ENCODE peak calls at places on chromosomes 4 and X, in five cellular contexts. One of them, this sample, is unnamed.

GRCh38 chr4:5366009-5366386 is 314.7 kb downstream of the STK32B start:
- DNase-seq in dorsolateral prefrontal cortex: no peak
- DNase-seq in psoas muscle: no peak
- DNase-seq in AG04450: no peak
- DNase-seq in CD8-positive, alpha-beta T cell: no peak
- DNase-seq in this sample: no peak

GRCh38 chr4:55386073-55386472 is 9.7 kb upstream of the TMEM165 start:
- DNase-seq in dorsolateral prefrontal cortex: no peak
- DNase-seq in CD8-positive, alpha-beta T cell: no peak
- DNase-seq in psoas muscle: no peak
- DNase-seq in AG04450: no peak
- DNase-seq in this sample: peak

GRCh38 chr4:3305610-3306371 is 13.0 kb downstream of the RGS12 start:
- DNase-seq in dorsolateral prefrontal cortex: no peak
- DNase-seq in CD8-positive, alpha-beta T cell: no peak
- DNase-seq in AG04450: no peak
- DNase-seq in psoas muscle: no peak
- DNase-seq in this sample: no peak

GRCh38 chr4:23305026-23305425 is 584.8 kb downstream of the PPARGC1A start:
- DNase-seq in psoas muscle: no peak
- DNase-seq in CD8-positive, alpha-beta T cell: no peak
- DNase-seq in AG04450: no peak
- DNase-seq in dorsolateral prefrontal cortex: no peak
- DNase-seq in this sample: peak

GRCh38 chrX:23554304-23554703 is 113.0 kb upstream of the PRDX4 start:
- DNase-seq in psoas muscle: no peak
- DNase-seq in CD8-positive, alpha-beta T cell: no peak
- DNase-seq in dorsolateral prefrontal cortex: no peak
- DNase-seq in AG04450: peak
- DNase-seq in this sample: peak

GRCh38 chr4:111678466-111678865 is 466.8 kb upstream of the FAM241A start:
- DNase-seq in AG04450: no peak
- DNase-seq in CD8-positive, alpha-beta T cell: no peak
- DNase-seq in psoas muscle: no peak
- DNase-seq in dorsolateral prefrontal cortex: no peak
- DNase-seq in this sample: peak

GRCh38 chr4:25104561-25104960 is 55.7 kb downstream of the SEPSECS start:
- DNase-seq in psoas muscle: no peak
- DNase-seq in CD8-positive, alpha-beta T cell: no peak
- DNase-seq in AG04450: no peak
- DNase-seq in dorsolateral prefrontal cortex: no peak
- DNase-seq in this sample: no peak

GRCh38 chrX:112896051-112896450 is 55.4 kb upstream of the AMOT start:
- DNase-seq in AG04450: no peak
- DNase-seq in CD8-positive, alpha-beta T cell: no peak
- DNase-seq in psoas muscle: no peak
- DNase-seq in dorsolateral prefrontal cortex: no peak
- DNase-seq in this sample: no peak

GRCh38 chrX:131792356-131792749 is 230.7 kb upstream of the STK26 start:
- DNase-seq in AG04450: no peak
- DNase-seq in psoas muscle: peak
- DNase-seq in CD8-positive, alpha-beta T cell: no peak
- DNase-seq in dorsolateral prefrontal cortex: peak
- DNase-seq in this sample: peak

GRCh38 chr4:100294356-100294755 is 104.1 kb upstream of the DDIT4L start:
- DNase-seq in CD8-positive, alpha-beta T cell: no peak
- DNase-seq in psoas muscle: no peak
- DNase-seq in dorsolateral prefrontal cortex: no peak
- DNase-seq in AG04450: no peak
- DNase-seq in this sample: peak

GRCh38 chr4:183140911-183141320 is 41.9 kb downstream of the WWC2 start:
- DNase-seq in CD8-positive, alpha-beta T cell: no peak
- DNase-seq in dorsolateral prefrontal cortex: no peak
- DNase-seq in psoas muscle: no peak
- DNase-seq in AG04450: no peak
- DNase-seq in this sample: peak

GRCh38 chr4:183139058-183139740 is 40.1 kb downstream of the WWC2 start:
- DNase-seq in psoas muscle: no peak
- DNase-seq in CD8-positive, alpha-beta T cell: no peak
- DNase-seq in dorsolateral prefrontal cortex: no peak
- DNase-seq in AG04450: no peak
- DNase-seq in this sample: no peak

GRCh38 chr4:183132865-183133264 is 33.8 kb downstream of the WWC2 start:
- DNase-seq in CD8-positive, alpha-beta T cell: no peak
- DNase-seq in dorsolateral prefrontal cortex: no peak
- DNase-seq in AG04450: no peak
- DNase-seq in psoas muscle: no peak
- DNase-seq in this sample: no peak

GRCh38 chr4:183139972-183140570 is 41.0 kb downstream of the WWC2 start:
- DNase-seq in AG04450: no peak
- DNase-seq in psoas muscle: no peak
- DNase-seq in dorsolateral prefrontal cortex: no peak
- DNase-seq in CD8-positive, alpha-beta T cell: no peak
- DNase-seq in this sample: no peak

GRCh38 chr4:183136880-183137279 is 37.8 kb downstream of the WWC2 start:
- DNase-seq in CD8-positive, alpha-beta T cell: no peak
- DNase-seq in AG04450: no peak
- DNase-seq in dorsolateral prefrontal cortex: no peak
- DNase-seq in psoas muscle: no peak
- DNase-seq in this sample: peak
- TF ChIP-seq CTCF in CD8-positive, alpha-beta T cell: no peak
- TF ChIP-seq CTCF in AG04450: no peak
- TF ChIP-seq CTCF in dorsolateral prefrontal cortex: no peak
- TF ChIP-seq CTCF in psoas muscle: no peak
- TF ChIP-seq CTCF in this sample: no peak

GRCh38 chr4:38676986-38677385 is 13.0 kb downstream of the KLF3 start:
- DNase-seq in AG04450: no peak
- DNase-seq in dorsolateral prefrontal cortex: no peak
- DNase-seq in psoas muscle: no peak
- DNase-seq in CD8-positive, alpha-beta T cell: no peak
- DNase-seq in this sample: no peak

GRCh38 chr4:38672247-38673071 is 8.5 kb downstream of the KLF3 start:
- DNase-seq in AG04450: no peak
- DNase-seq in CD8-positive, alpha-beta T cell: no peak
- DNase-seq in dorsolateral prefrontal cortex: no peak
- DNase-seq in psoas muscle: no peak
- DNase-seq in this sample: no peak

GRCh38 chr4:38673109-38673978 is 9.3 kb downstream of the KLF3 start:
- DNase-seq in psoas muscle: no peak
- DNase-seq in dorsolateral prefrontal cortex: no peak
- DNase-seq in AG04450: no peak
- DNase-seq in CD8-positive, alpha-beta T cell: no peak
- DNase-seq in this sample: peak

GRCh38 chr4:38675167-38676121 is 11.4 kb downstream of the KLF3 start:
- DNase-seq in AG04450: peak
- DNase-seq in CD8-positive, alpha-beta T cell: peak
- DNase-seq in psoas muscle: peak
- DNase-seq in dorsolateral prefrontal cortex: peak
- DNase-seq in this sample: peak

GRCh38 chr4:38674206-38675144 is 10.5 kb downstream of the KLF3 start:
- DNase-seq in dorsolateral prefrontal cortex: no peak
- DNase-seq in AG04450: no peak
- DNase-seq in CD8-positive, alpha-beta T cell: no peak
- DNase-seq in psoas muscle: no peak
- DNase-seq in this sample: no peak
- H3K4me3 ChIP-seq in dorsolateral prefrontal cortex: no peak
- H3K4me3 ChIP-seq in AG04450: no peak
- H3K4me3 ChIP-seq in CD8-positive, alpha-beta T cell: peak
- H3K4me3 ChIP-seq in psoas muscle: peak
- H3K4me3 ChIP-seq in this sample: no peak

GRCh38 chr4:889516-889915 is 42.6 kb downstream of the GAK start:
- DNase-seq in AG04450: no peak
- DNase-seq in dorsolateral prefrontal cortex: no peak
- DNase-seq in CD8-positive, alpha-beta T cell: no peak
- DNase-seq in psoas muscle: no peak
- DNase-seq in this sample: no peak

GRCh38 chr4:893276-893994 is 38.7 kb downstream of the GAK start:
- DNase-seq in AG04450: no peak
- DNase-seq in dorsolateral prefrontal cortex: no peak
- DNase-seq in CD8-positive, alpha-beta T cell: no peak
- DNase-seq in psoas muscle: no peak
- DNase-seq in this sample: no peak

GRCh38 chr4:892780-893179 is 39.3 kb downstream of the GAK start:
- DNase-seq in psoas muscle: no peak
- DNase-seq in CD8-positive, alpha-beta T cell: no peak
- DNase-seq in AG04450: no peak
- DNase-seq in dorsolateral prefrontal cortex: no peak
- DNase-seq in this sample: no peak

GRCh38 chr4:890036-890695 is 42.0 kb downstream of the GAK start:
- DNase-seq in psoas muscle: no peak
- DNase-seq in AG04450: no peak
- DNase-seq in dorsolateral prefrontal cortex: no peak
- DNase-seq in CD8-positive, alpha-beta T cell: no peak
- DNase-seq in this sample: no peak

DNA sequence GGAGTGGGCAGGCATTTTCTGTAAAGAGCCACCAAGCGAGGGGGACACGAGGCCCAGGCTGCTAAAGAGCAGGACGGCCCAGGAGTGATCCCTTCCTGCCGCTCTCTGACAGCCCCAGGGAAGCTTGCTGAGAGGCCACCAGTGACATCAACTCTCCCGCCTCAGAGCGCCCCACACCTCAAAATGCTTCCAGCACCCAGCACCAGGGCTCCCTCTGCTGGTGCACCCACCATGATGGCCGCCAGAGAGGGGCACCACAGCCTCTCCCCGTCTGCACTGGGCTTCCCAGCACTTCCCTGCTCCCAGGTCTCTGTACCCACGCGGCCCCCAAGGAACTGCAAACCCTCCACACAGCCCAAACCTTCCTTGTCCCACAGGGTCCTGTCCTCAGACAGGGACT is 40.4 kb downstream of the GAK start:
- DNase-seq in dorsolateral prefrontal cortex: no peak
- DNase-seq in psoas muscle: no peak
- DNase-seq in AG04450: no peak
- DNase-seq in CD8-positive, alpha-beta T cell: no peak
- DNase-seq in this sample: peak
- TF ChIP-seq CTCF in dorsolateral prefrontal cortex: no peak
- TF ChIP-seq CTCF in psoas muscle: no peak
- TF ChIP-seq CTCF in AG04450: peak
- TF ChIP-seq CTCF in CD8-positive, alpha-beta T cell: no peak
- TF ChIP-seq CTCF in this sample: no peak

GRCh38 chr4:185879666-185880312 is 67.8 kb upstream of the SORBS2 start:
- DNase-seq in dorsolateral prefrontal cortex: no peak
- DNase-seq in AG04450: no peak
- DNase-seq in psoas muscle: no peak
- DNase-seq in CD8-positive, alpha-beta T cell: no peak
- DNase-seq in this sample: no peak
- H3K4me3 ChIP-seq in dorsolateral prefrontal cortex: no peak
- H3K4me3 ChIP-seq in AG04450: no peak
- H3K4me3 ChIP-seq in psoas muscle: no peak
- H3K4me3 ChIP-seq in CD8-positive, alpha-beta T cell: no peak
- H3K4me3 ChIP-seq in this sample: no peak

GRCh38 chr4:133149364-133149695 is 236 bp downstream of the PCDH10 start:
- DNase-seq in psoas muscle: no peak
- DNase-seq in dorsolateral prefrontal cortex: no peak
- DNase-seq in CD8-positive, alpha-beta T cell: no peak
- DNase-seq in AG04450: no peak
- DNase-seq in this sample: no peak

GRCh38 chr4:133147365-133147821 is 1.7 kb upstream of the PCDH10 start:
- DNase-seq in CD8-positive, alpha-beta T cell: no peak
- DNase-seq in AG04450: no peak
- DNase-seq in psoas muscle: no peak
- DNase-seq in dorsolateral prefrontal cortex: no peak
- DNase-seq in this sample: no peak

GRCh38 chr4:133146574-133147198 is 2.4 kb upstream of the PCDH10 start:
- DNase-seq in AG04450: no peak
- DNase-seq in dorsolateral prefrontal cortex: peak
- DNase-seq in CD8-positive, alpha-beta T cell: no peak
- DNase-seq in psoas muscle: no peak
- DNase-seq in this sample: peak

GRCh38 chr4:133148690-133149363 is at the start of gene PCDH10:
- DNase-seq in AG04450: peak
- DNase-seq in CD8-positive, alpha-beta T cell: no peak
- DNase-seq in dorsolateral prefrontal cortex: peak
- DNase-seq in psoas muscle: peak
- DNase-seq in this sample: peak

GRCh38 chr4:133147922-133148689 is 988 bp upstream of the PCDH10 start:
- DNase-seq in CD8-positive, alpha-beta T cell: no peak
- DNase-seq in psoas muscle: no peak
- DNase-seq in AG04450: no peak
- DNase-seq in dorsolateral prefrontal cortex: peak
- DNase-seq in this sample: peak
- TF ChIP-seq CTCF in CD8-positive, alpha-beta T cell: no peak
- TF ChIP-seq CTCF in psoas muscle: no peak
- TF ChIP-seq CTCF in AG04450: peak
- TF ChIP-seq CTCF in dorsolateral prefrontal cortex: peak
- TF ChIP-seq CTCF in this sample: no peak